ENCODE peak calls at places on chromosomes 11 and 22, in nine cellular contexts. V is stimulated activated CD4-positive, alpha-beta T cell treated with anti-CD3 and anti-CD28 coated beads, Interleukin-15, amount 100 ng/mL, for 24 hours; Q is WTC11; K is Kasumi-1; Z is NB4; S is T-helper 1 cell; Y is CD4-positive, CD25-positive, alpha-beta regulatory T cell; B is PC-3; I is hypothalamus. O is an unnamed sample.

GRCh38 chr11:62179995-62180394 is 10.0 kb upstream of the SCGB1D1 start:
- DNase-seq in Y (no peak), I (no peak), B (no peak), Q (no peak), V (no peak), S (no peak), Z (no peak), K (no peak), O (no peak)

GRCh38 chr11:122882809-122883681 is 486 bp downstream of the JHY start:
- DNase-seq in S (peak; percentile 23), V (peak; percentile 73), I (no peak), K (no peak), Z (peak; percentile 69), B (peak; percentile 83), Y (peak; percentile 34), Q (peak; percentile 74), O (peak; percentile 80)

GRCh38 chr22:49960967-49961600 is 512 bp downstream of the PIM3 start:
- DNase-seq in Z (peak; percentile 57), V (peak; percentile 59), B (peak; percentile 47), Q (peak; percentile 27), I (no peak), S (peak; percentile 13), K (no peak), Y (no peak), O (peak; percentile 56)

GRCh38 chr11:118703563-118704106 is 24.2 kb upstream of the TREH start:
- DNase-seq in Z (peak; percentile 35), V (no peak), B (no peak), K (peak; percentile 43), Y (no peak), S (no peak), Q (no peak), I (no peak), O (no peak)

GRCh38 chr11:104154296-104154695 is 9.7 kb downstream of the PDGFD start:
- DNase-seq in Z (no peak), K (no peak), B (no peak), Y (no peak), Q (no peak), V (no peak), S (no peak), I (no peak), O (peak; percentile 28)

GRCh38 chr11:70899616-70900015 is 352.8 kb downstream of the SHANK2 start:
- DNase-seq in V (no peak), S (no peak), K (no peak), B (no peak), Z (no peak), Y (no peak), I (no peak), Q (no peak), O (no peak)

GRCh38 chr11:113147249-113147648 is 167.1 kb upstream of the TTC12 start:
- DNase-seq in B (no peak), K (no peak), V (no peak), Q (no peak), S (no peak), Z (no peak), I (peak; percentile 53), Y (no peak), O (peak; percentile 67)

GRCh38 chr22:38212442-38212841 is 10.6 kb downstream of the MAFF start:
- DNase-seq in V (no peak), Y (no peak), S (no peak), K (no peak), B (no peak), Q (no peak), I (no peak), Z (no peak), O (no peak)

GRCh38 chr22:39920134-39920743 is 19.4 kb downstream of the GRAP2 start:
- DNase-seq in B (no peak), S (no peak), Y (peak; percentile 29), K (no peak), I (no peak), V (peak; percentile 84), Z (no peak), Q (no peak), O (no peak)

GRCh38 chr11:65112226-65112550 is 516 bp downstream of the TM7SF2 start:
- DNase-seq in Z (no peak), Q (no peak), B (no peak), S (no peak), K (no peak), V (no peak), Y (no peak), I (no peak), O (peak; percentile 65)

GRCh38 chr11:34206598-34207300 is 101.3 kb downstream of the NAT10 start:
- DNase-seq in B (no peak), S (no peak), I (no peak), Y (no peak), K (peak; percentile 32), Q (no peak), Z (peak; percentile 86), V (no peak), O (peak; percentile 55)

GRCh38 chr22:27480487-27480886 is 321.1 kb downstream of the MN1 start:
- DNase-seq in B (peak; percentile 61), I (peak; percentile 11), K (no peak), Z (no peak), Q (peak; percentile 44), V (no peak), S (no peak), Y (no peak), O (peak; percentile 93)

GRCh38 chr11:44911031-44911814 is 39.5 kb downstream of the TP53I11 start:
- DNase-seq in B (peak; percentile 91), Y (peak; percentile 64), K (peak; percentile 80), Q (peak; percentile 94), Z (peak; percentile 86), V (peak; percentile 92), I (peak; percentile 55), S (peak; percentile 48), O (peak; percentile 95)

GRCh38 chr11:96204366-96204659 is 138.7 kb downstream of the MAML2 start:
- DNase-seq in I (no peak), Z (no peak), K (no peak), Q (no peak), Y (no peak), B (no peak), S (no peak), V (no peak), O (no peak)

GRCh38 chr11:113084297-113084696 is 123.1 kb downstream of the NCAM1 start:
- DNase-seq in K (no peak), I (no peak), V (no peak), Q (no peak), S (no peak), Y (no peak), Z (no peak), B (no peak), O (no peak)

GRCh38 chr11:129117595-129118350 is 74.4 kb downstream of the ARHGAP32 start:
- DNase-seq in Y (peak; percentile 8), V (peak; percentile 50), S (no peak), Q (peak; percentile 19), Z (peak; percentile 74), B (peak; percentile 77), K (peak; percentile 86), I (no peak), O (peak; percentile 72)

GRCh38 chr11:10293423-10294288 is at the start of gene SBF2:
- DNase-seq in K (peak; percentile 44), Y (peak; percentile 65), B (peak; percentile 89), S (peak; percentile 69), Q (peak; percentile 83), Z (peak; percentile 81), I (peak; percentile 46), V (peak; percentile 85), O (peak; percentile 97)

GRCh38 chr22:23889620-23890019 is 4.6 kb upstream of the MIF start:
- DNase-seq in Y (no peak), S (no peak), B (no peak), Z (no peak), I (no peak), V (no peak), K (no peak), Q (no peak), O (no peak)

GRCh38 chr22:36641902-36642640 is 61.5 kb downstream of the CACNG2 start:
- DNase-seq in B (peak; percentile 69), K (no peak), Q (no peak), I (no peak), V (no peak), Z (peak; percentile 42), Y (no peak), S (no peak), O (no peak)

GRCh38 chr11:44777537-44778199 is 50.9 kb downstream of the TSPAN18 start:
- DNase-seq in Q (no peak), B (no peak), I (no peak), V (no peak), K (no peak), S (no peak), Z (no peak), Y (no peak), O (no peak)

GRCh38 chr11:73376803-73377629 is 817 bp downstream of the RELT start:
- DNase-seq in S (peak; percentile 45), Q (no peak), K (peak; percentile 86), B (peak; percentile 69), Z (peak; percentile 92), I (peak; percentile 80), V (peak; percentile 75), Y (peak; percentile 51), O (peak; percentile 58)

GRCh38 chr22:41191467-41191866 is 13.6 kb upstream of the L3MBTL2 start:
- DNase-seq in Q (no peak), K (no peak), I (no peak), B (no peak), Y (no peak), V (no peak), Z (no peak), S (no peak), O (no peak)

GRCh38 chr22:21634844-21635243 is 2.3 kb downstream of the CCDC116 start:
- DNase-seq in Y (no peak), K (no peak), Z (no peak), Q (no peak), V (no peak), I (no peak), S (no peak), B (no peak), O (no peak)

GRCh38 chr11:37109205-37109585 is 511.2 kb upstream of the RAG2 start:
- DNase-seq in K (no peak), Q (no peak), Y (no peak), S (no peak), I (no peak), B (no peak), V (no peak), Z (no peak), O (no peak)

GRCh38 chr11:69774354-69775162 is 583 bp downstream of the FGF4 start:
- DNase-seq in V (no peak), B (no peak), Z (no peak), K (no peak), S (no peak), Q (peak; percentile 34), Y (no peak), I (no peak), O (peak; percentile 65)

GRCh38 chr22:45885941-45886395 is 91.0 kb downstream of the WNT7B start:
- DNase-seq in Q (peak; percentile 13), B (no peak), V (no peak), K (no peak), I (no peak), S (no peak), Y (no peak), Z (no peak), O (no peak)

GRCh38 chr11:69839516-69839915 is 20.3 kb upstream of the FGF3 start:
- DNase-seq in B (no peak), S (no peak), Z (no peak), I (no peak), K (no peak), Q (no peak), V (no peak), Y (no peak), O (no peak)

O was measured in neural progenitor cell.